ENCODE peak calls at places on chromosomes 3 and 15, in nine cellular contexts. One of them, this sample, is unnamed.
A peak's percentile ranks its signal among the peaks of the same experiment; 100 is the strongest.

GRCh38 chr15:21262851-21263400 is 177.4 kb downstream of the POTEB3 start:
- DNase-seq in K562: peak; percentile 34
- DNase-seq in T-helper 1 cell: no peak
- DNase-seq in GOT3: no peak
- DNase-seq in iris pigment epithelial cell: no peak
- DNase-seq in nephron progenitor cell: no peak
- DNase-seq in endothelial cell: no peak
- DNase-seq in erythroblast: no peak
- DNase-seq in B cell: no peak
- DNase-seq in this sample: no peak

GRCh38 chr3:135148431-135148830 is 353.4 kb downstream of the EPHB1 start:
- DNase-seq in GOT3: no peak
- DNase-seq in nephron progenitor cell: no peak
- DNase-seq in T-helper 1 cell: no peak
- DNase-seq in B cell: no peak
- DNase-seq in K562: no peak
- DNase-seq in iris pigment epithelial cell: no peak
- DNase-seq in erythroblast: no peak
- DNase-seq in endothelial cell: no peak
- DNase-seq in this sample: no peak

GRCh38 chr3:168877899-168878298 is 782.2 kb upstream of the GOLIM4 start:
- DNase-seq in T-helper 1 cell: no peak
- DNase-seq in erythroblast: no peak
- DNase-seq in nephron progenitor cell: no peak
- DNase-seq in B cell: no peak
- DNase-seq in K562: no peak
- DNase-seq in GOT3: no peak
- DNase-seq in iris pigment epithelial cell: no peak
- DNase-seq in endothelial cell: no peak
- DNase-seq in this sample: no peak

GRCh38 chr3:103127737-103128136 is 692.9 kb downstream of the ZPLD1 start:
- DNase-seq in B cell: no peak
- DNase-seq in GOT3: no peak
- DNase-seq in iris pigment epithelial cell: peak; percentile 31
- DNase-seq in K562: no peak
- DNase-seq in erythroblast: no peak
- DNase-seq in T-helper 1 cell: no peak
- DNase-seq in endothelial cell: no peak
- DNase-seq in nephron progenitor cell: no peak
- DNase-seq in this sample: no peak

GRCh38 chr3:154040283-154040682 is 80.9 kb upstream of the ARHGEF26 start:
- DNase-seq in T-helper 1 cell: no peak
- DNase-seq in GOT3: no peak
- DNase-seq in endothelial cell: no peak
- DNase-seq in B cell: no peak
- DNase-seq in erythroblast: peak; percentile 5
- DNase-seq in K562: peak; percentile 22
- DNase-seq in iris pigment epithelial cell: peak; percentile 29
- DNase-seq in nephron progenitor cell: no peak
- DNase-seq in this sample: no peak

GRCh38 chr3:147662705-147663104 is 253.5 kb downstream of the ZIC1 start:
- DNase-seq in T-helper 1 cell: no peak
- DNase-seq in K562: no peak
- DNase-seq in iris pigment epithelial cell: no peak
- DNase-seq in erythroblast: no peak
- DNase-seq in B cell: no peak
- DNase-seq in nephron progenitor cell: no peak
- DNase-seq in endothelial cell: no peak
- DNase-seq in GOT3: no peak
- DNase-seq in this sample: no peak

GRCh38 chr3:57434041-57434440 is 110.1 kb downstream of the DNAH12 start:
- DNase-seq in nephron progenitor cell: peak; percentile 6
- DNase-seq in iris pigment epithelial cell: peak; percentile 47
- DNase-seq in B cell: peak; percentile 2
- DNase-seq in endothelial cell: no peak
- DNase-seq in T-helper 1 cell: no peak
- DNase-seq in erythroblast: peak; percentile 7
- DNase-seq in GOT3: no peak
- DNase-seq in K562: no peak
- DNase-seq in this sample: no peak

GRCh38 chr15:69060041-69060481 is 45.6 kb downstream of the NOX5 start:
- DNase-seq in endothelial cell: no peak
- DNase-seq in erythroblast: peak; percentile 26
- DNase-seq in T-helper 1 cell: no peak
- DNase-seq in GOT3: no peak
- DNase-seq in iris pigment epithelial cell: no peak
- DNase-seq in nephron progenitor cell: no peak
- DNase-seq in K562: no peak
- DNase-seq in B cell: no peak
- DNase-seq in this sample: no peak

GRCh38 chr3:84960994-84961393 is 2.2 kb downstream of the CADM2 start:
- DNase-seq in B cell: no peak
- DNase-seq in K562: no peak
- DNase-seq in endothelial cell: no peak
- DNase-seq in GOT3: no peak
- DNase-seq in iris pigment epithelial cell: no peak
- DNase-seq in nephron progenitor cell: no peak
- DNase-seq in T-helper 1 cell: no peak
- DNase-seq in erythroblast: no peak
- DNase-seq in this sample: no peak

This sample was measured in stimulated activated naive CD4-positive, alpha-beta T cell.